ENCODE peak calls at places on chromosome 14, in six cellular contexts. T is A549, L is esophagus muscularis mucosa, A is ovary, F is transverse colon, Z is stomach. C is an unnamed sample.

GRCh38 chr14:32677381-32677780 is 261.3 kb upstream of the NPAS3 start:
- DNase-seq in T (no peak), L (no peak), A (no peak), F (no peak), Z (no peak), C (no peak)

GRCh38 chr14:94123296-94123695 is 6.1 kb downstream of the IFI27L2 start:
- DNase-seq in T (no peak), L (no peak), A (no peak), F (no peak), Z (peak), C (peak)

GRCh38 chr14:72780771-72781170 is 113.1 kb downstream of the DPF3 start:
- DNase-seq in T (no peak), L (peak), A (no peak), F (no peak), Z (no peak), C (no peak)

GRCh38 chr14:60184597-60185555 is 19.7 kb upstream of the DHRS7 start:
- DNase-seq in T (no peak), L (no peak), A (no peak), F (no peak), Z (no peak), C (no peak)

GRCh38 chr14:33062881-33063280 is 124.2 kb downstream of the NPAS3 start:
- DNase-seq in T (no peak), L (no peak), A (no peak), F (no peak), Z (no peak), C (no peak)

GRCh38 chr14:102498005-102498677 is 11.4 kb downstream of the ANKRD9 start:
- DNase-seq in T (peak), L (no peak), A (no peak), F (peak), Z (no peak), C (no peak)

GRCh38 chr14:83384253-83384652 is 1850.6 kb upstream of the SEL1L start:
- DNase-seq in T (no peak), L (no peak), A (no peak), F (no peak), Z (no peak), C (no peak)

GRCh38 chr14:73935666-73936065 is 14.2 kb downstream of the FAM161B start:
- DNase-seq in T (peak), L (no peak), A (no peak), F (no peak), Z (no peak), C (no peak)

GRCh38 chr14:54730156-54730961 is 163.4 kb downstream of the SAMD4A start:
- DNase-seq in T (peak), L (no peak), A (no peak), F (peak), Z (no peak), C (no peak)

GRCh38 chr14:73662439-73663056 is 17.8 kb downstream of the DNAL1 start:
- DNase-seq in T (peak), L (no peak), A (no peak), F (no peak), Z (no peak), C (no peak)

GRCh38 chr14:96102071-96102856 is 63.1 kb downstream of the C14orf132 start:
- DNase-seq in T (no peak), L (no peak), A (no peak), F (no peak), Z (no peak), C (no peak)

GRCh38 chr14:103657466-103657865 is 28.5 kb downstream of the KLC1 start:
- DNase-seq in T (no peak), L (no peak), A (no peak), F (no peak), Z (no peak), C (peak)

GRCh38 chr14:20440465-20440864 is 4.5 kb upstream of the KLHL33 start:
- DNase-seq in T (no peak), L (no peak), A (no peak), F (no peak), Z (no peak), C (no peak)

GRCh38 chr14:20434701-20435453 is 1.1 kb downstream of the KLHL33 start:
- DNase-seq in T (no peak), L (no peak), A (peak), F (peak), Z (no peak), C (peak)

GRCh38 chr14:20436363-20436755 is 393 bp upstream of the KLHL33 start:
- DNase-seq in T (no peak), L (no peak), A (no peak), F (no peak), Z (no peak), C (no peak)

GRCh38 chr14:20438664-20439063 is 2.7 kb upstream of the KLHL33 start:
- DNase-seq in T (no peak), L (no peak), A (no peak), F (no peak), Z (no peak), C (no peak)

DNA sequence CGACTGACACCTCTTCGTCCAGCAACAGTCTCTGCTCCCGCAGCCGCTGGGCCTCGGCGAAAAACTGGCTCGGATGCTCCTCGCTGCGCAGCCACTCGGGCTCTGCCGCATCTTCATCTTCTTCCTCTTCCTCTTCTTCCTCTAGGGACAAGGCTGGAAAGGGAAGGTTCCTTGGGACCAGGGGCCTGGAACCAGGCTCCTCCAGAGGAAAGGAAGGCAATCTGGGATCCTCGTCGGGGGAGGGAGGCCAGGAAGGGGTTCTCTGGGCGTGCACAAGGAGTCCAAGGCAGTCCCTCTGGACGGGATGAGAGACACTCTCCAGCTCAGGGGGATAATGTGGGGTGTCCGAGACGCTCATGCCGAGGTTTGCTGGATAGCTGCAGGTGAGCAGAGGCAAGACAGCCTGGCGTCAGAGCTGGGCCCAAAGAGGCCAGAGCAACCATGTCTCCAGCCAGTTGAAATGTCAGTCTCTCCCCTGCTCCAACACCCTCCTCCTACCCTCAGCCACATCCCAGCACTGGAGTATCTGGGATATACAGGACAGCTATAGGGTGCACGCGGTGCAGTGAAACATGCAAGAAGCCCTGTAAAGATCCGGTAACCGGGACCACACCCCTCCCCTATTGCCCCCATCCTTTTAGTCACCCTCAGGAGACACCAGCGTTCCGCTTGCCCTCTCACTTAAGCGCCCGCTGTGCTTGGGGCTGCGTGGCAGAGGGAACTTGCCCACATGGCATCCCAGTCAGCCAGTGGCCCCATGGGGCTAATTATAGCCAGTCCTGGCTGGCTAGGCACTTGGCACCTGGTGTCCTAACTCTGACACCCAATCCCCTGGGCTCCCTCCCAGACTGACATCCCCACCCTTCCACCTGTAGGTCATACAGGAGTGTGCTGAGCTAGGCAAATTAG is at the start of gene KLHL33:
- DNase-seq in T (no peak), L (no peak), A (no peak), F (no peak), Z (no peak), C (no peak)
- TF ChIP-seq POLR2A in T (no peak), L (no peak), A (no peak), F (no peak), Z (no peak), C (no peak)

GRCh38 chr14:80959448-80960006 is 4.1 kb downstream of the TSHR start:
- DNase-seq in T (no peak), L (no peak), A (no peak), F (peak), Z (no peak), C (no peak)
- TF ChIP-seq EP300 in T (no peak), L (no peak), A (no peak), F (no peak), Z (no peak), C (no peak)

GRCh38 chr14:22505751-22506710 is 83.0 kb downstream of the DAD1 start:
- DNase-seq in T (no peak), L (no peak), A (no peak), F (no peak), Z (no peak), C (no peak)
- H3K27ac ChIP-seq in T (no peak), L (no peak), A (no peak), F (peak), Z (peak), C (no peak)

DNA sequence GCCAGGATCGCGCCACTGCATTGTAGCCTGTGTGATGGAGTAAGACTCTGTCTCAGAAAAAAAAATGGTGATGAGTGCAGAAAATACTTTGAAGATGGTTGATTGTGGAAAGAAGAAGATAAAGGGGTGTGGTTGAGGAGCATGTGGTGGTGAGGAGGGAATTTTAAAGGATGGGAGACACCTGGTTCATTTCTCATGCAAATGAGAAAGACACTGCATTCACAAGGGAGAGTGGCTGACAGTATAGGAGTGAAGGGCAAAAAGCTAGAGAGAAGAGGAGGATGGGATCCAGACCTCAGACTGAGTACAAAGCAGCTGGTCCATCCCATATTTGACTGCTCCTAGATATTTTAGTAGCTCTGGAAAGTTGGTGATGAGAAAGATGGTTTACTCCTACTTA is 206.0 kb downstream of the SNAPC1 start:
- DNase-seq in T (no peak), L (no peak), A (no peak), F (no peak), Z (no peak), C (no peak)
- TF ChIP-seq POLR2A in T (no peak), L (no peak), A (no peak), F (no peak), Z (no peak), C (no peak)

DNA sequence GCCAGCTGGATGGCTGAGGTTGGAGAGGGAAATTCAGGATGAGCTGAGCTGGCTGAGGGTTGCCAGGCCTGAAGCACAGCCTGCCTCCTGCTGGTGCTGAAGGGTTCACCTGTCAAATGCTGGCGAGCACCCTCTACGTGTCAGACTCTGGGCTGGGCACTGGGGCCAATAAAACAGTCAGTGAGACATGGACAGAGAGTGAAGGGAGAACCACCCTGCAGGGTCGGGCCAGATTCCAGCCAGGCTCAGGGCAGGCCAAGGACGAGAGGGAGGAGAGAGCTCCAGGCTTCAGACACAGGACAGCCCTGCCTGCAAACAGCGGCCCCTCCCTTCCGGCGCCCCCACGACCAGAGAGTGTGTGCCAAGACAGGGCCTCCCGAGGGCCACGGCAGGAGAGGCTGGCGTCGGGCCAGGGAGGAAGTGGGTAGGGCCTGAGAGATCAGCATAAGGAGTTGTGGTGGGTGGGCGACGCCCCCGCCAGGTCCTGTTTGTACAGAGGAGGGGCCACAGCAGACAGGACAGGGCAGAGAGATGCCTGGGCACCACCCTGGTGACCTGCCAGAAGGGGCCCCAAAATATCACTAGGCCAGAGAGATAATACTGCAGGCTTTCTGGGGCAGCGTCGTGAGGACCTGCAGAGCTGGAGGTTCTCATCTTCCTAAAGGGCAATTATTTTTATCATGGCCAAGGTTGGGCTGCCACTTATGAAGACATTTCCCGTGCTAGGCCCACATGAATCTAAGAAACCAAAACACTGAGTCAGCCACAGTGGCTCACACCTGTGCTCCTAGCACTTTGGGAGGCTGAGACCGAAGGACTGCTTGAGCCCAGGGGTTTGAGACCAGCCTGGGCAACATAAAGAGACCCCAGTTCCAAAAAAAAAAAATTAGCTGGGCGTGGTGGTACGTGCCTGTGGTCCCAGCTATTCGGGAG is 73.1 kb upstream of the GPR68 start:
- DNase-seq in T (no peak), L (no peak), A (peak), F (peak), Z (peak), C (peak)
- TF ChIP-seq EP300 in T (no peak), L (no peak), A (no peak), F (no peak), Z (no peak), C (no peak)

GRCh38 chr14:24238527-24239037 is 3.8 kb downstream of the TINF2 start:
- DNase-seq in T (no peak), L (no peak), A (no peak), F (no peak), Z (no peak), C (no peak)

GRCh38 chr14:24235804-24236688 is 3.3 kb downstream of the GMPR2 start:
- DNase-seq in T (no peak), L (no peak), A (no peak), F (no peak), Z (no peak), C (no peak)

GRCh38 chr14:24238123-24238522 is 4.3 kb downstream of the TINF2 start:
- DNase-seq in T (no peak), L (no peak), A (no peak), F (no peak), Z (no peak), C (no peak)

GRCh38 chr14:24237463-24237955 is 4.8 kb downstream of the GMPR2 start:
- DNase-seq in T (no peak), L (no peak), A (no peak), F (no peak), Z (no peak), C (no peak)

DNA sequence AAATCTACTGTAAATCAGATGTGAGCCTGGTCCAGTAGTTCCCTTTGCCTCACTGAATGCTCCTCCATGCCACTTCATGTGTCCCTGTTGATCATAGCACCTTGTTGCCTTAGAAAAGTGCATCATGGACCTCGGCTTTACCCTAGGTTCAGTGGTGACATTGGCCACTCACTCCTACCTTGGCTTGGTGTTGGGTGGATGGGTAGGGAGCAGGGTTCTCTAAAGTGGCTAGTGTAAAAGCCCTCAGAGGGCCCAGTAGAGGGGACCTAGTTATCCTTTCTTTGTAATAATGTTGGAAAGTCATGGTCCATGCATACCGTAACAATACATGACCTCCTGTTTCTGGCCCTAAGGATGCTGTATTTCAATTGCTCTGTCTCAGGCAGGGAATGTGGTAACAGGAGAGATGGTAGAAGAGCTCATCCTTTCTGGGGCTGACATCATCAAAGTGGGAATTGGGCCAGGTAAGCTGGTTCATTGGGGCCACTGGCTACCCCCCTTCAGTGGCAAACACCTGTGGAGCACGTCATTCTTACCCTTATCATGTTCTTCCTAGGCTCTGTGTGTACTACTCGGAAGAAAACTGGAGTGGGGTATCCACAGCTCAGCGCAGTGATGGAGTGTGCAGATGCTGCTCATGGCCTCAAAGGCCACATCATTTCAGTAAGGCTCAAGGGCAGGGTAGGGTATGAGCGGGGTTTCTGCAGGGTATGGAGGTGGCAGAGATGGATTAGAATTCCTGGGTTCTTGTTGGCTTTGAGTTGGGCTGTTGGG is 4.1 kb downstream of the GMPR2 start:
- DNase-seq in T (no peak), L (no peak), A (no peak), F (no peak), Z (no peak), C (no peak)
- H3K27ac ChIP-seq in T (no peak), L (no peak), A (no peak), F (no peak), Z (no peak), C (no peak)

GRCh38 chr14:105091335-105092123 is 26.3 kb upstream of the GPR132 start:
- DNase-seq in T (peak), L (no peak), A (peak), F (peak), Z (peak), C (peak)
- TF ChIP-seq POLR2A in T (peak), L (no peak), A (no peak), F (peak), Z (no peak), C (no peak)

C was measured in sigmoid colon.